ENCODE peak calls at places on chromosomes 7 and 10, in six cellular contexts. U is B cell, F is GM04503, L is tibial artery, P is WTC11, D is small intestine. R is an unnamed sample.

GRCh38 chr7:115779561-115779960 is 251.0 kb downstream of the TFEC start:
- DNase-seq in U (no peak), F (no peak), L (no peak), P (no peak), D (no peak), R (peak; percentile 22)

GRCh38 chr7:33395340-33395739 is 266.0 kb downstream of the BBS9 start:
- DNase-seq in U (no peak), F (no peak), L (no peak), P (no peak), D (no peak), R (no peak)

GRCh38 chr10:104150206-104150605 is 28.2 kb downstream of the SFR1 start:
- DNase-seq in U (no peak), F (no peak), L (no peak), P (no peak), D (no peak), R (no peak)

GRCh38 chr10:5196613-5197234 is at the start of gene AKR1C4:
- DNase-seq in U (no peak), F (no peak), L (no peak), P (no peak), D (peak; percentile 67), R (no peak)

GRCh38 chr10:75430000-75430763 is 1.2 kb upstream of the LRMDA start:
- DNase-seq in U (no peak), F (no peak), L (peak; percentile 61), P (peak; percentile 41), D (peak; percentile 56), R (no peak)

GRCh38 chr7:74505426-74506328 is 52.0 kb downstream of the GTF2IRD1 start:
- DNase-seq in U (no peak), F (no peak), L (no peak), P (no peak), D (no peak), R (no peak)

GRCh38 chr7:43456200-43456599 is 126.7 kb upstream of the STK17A start:
- DNase-seq in U (no peak), F (no peak), L (no peak), P (peak; percentile 45), D (no peak), R (no peak)

GRCh38 chr7:88279323-88279722 is 27.4 kb downstream of the STEAP4 start:
- DNase-seq in U (no peak), F (no peak), L (no peak), P (no peak), D (no peak), R (no peak)

GRCh38 chr7:15305002-15305600 is 256.7 kb downstream of the AGMO start:
- DNase-seq in U (no peak), F (no peak), L (peak; percentile 32), P (peak; percentile 48), D (peak; percentile 49), R (peak; percentile 70)

GRCh38 chr7:47807126-47807525 is 141.1 kb downstream of the PKD1L1 start:
- DNase-seq in U (no peak), F (no peak), L (peak; percentile 42), P (no peak), D (no peak), R (no peak)

GRCh38 chr10:129857242-129857960 is 106.7 kb downstream of the EBF3 start:
- DNase-seq in U (no peak), F (no peak), L (no peak), P (no peak), D (no peak), R (no peak)

GRCh38 chr7:142606081-142606480 is 143.2 kb upstream of the PRSS1 start:
- DNase-seq in U (no peak), F (no peak), L (no peak), P (no peak), D (no peak), R (no peak)

GRCh38 chr7:6438427-6438826 is 9.3 kb downstream of the DAGLB start:
- DNase-seq in U (no peak), F (no peak), L (no peak), P (no peak), D (no peak), R (no peak)

GRCh38 chr7:39356531-39356930 is 209.7 kb upstream of the YAE1 start:
- DNase-seq in U (no peak), F (no peak), L (no peak), P (no peak), D (no peak), R (no peak)

GRCh38 chr7:32957326-32958045 is at the start of gene FKBP9:
- DNase-seq in U (no peak), F (peak; percentile 71), L (peak; percentile 77), P (peak; percentile 84), D (peak; percentile 94), R (peak; percentile 97)

GRCh38 chr7:107690611-107691010 is 30.0 kb downstream of the SLC26A4 start:
- DNase-seq in U (no peak), F (no peak), L (no peak), P (no peak), D (no peak), R (peak; percentile 73)

GRCh38 chr7:4882169-4882741 is 1.3 kb downstream of the RADIL start:
- DNase-seq in U (no peak), F (peak; percentile 59), L (peak; percentile 86), P (peak; percentile 44), D (no peak), R (peak; percentile 72)

GRCh38 chr10:5094265-5095205 is at the start of gene AKR1C3:
- DNase-seq in U (no peak), F (no peak), L (no peak), P (no peak), D (peak; percentile 88), R (peak; percentile 71)

GRCh38 chr7:155652156-155653124 is 8.0 kb downstream of the RBM33 start:
- DNase-seq in U (no peak), F (no peak), L (no peak), P (no peak), D (no peak), R (no peak)

GRCh38 chr10:24272374-24272773 is 63.4 kb downstream of the KIAA1217 start:
- DNase-seq in U (no peak), F (no peak), L (no peak), P (no peak), D (no peak), R (peak; percentile 80)

GRCh38 chr7:150801946-150802771 is 1.6 kb downstream of the TMEM176A start:
- DNase-seq in U (no peak), F (no peak), L (no peak), P (no peak), D (no peak), R (no peak)

GRCh38 chr10:8138471-8138870 is 84.0 kb downstream of the GATA3 start:
- DNase-seq in U (no peak), F (no peak), L (no peak), P (no peak), D (no peak), R (peak; percentile 81)

GRCh38 chr10:97659589-97659988 is 19.1 kb downstream of the PI4K2A start:
- DNase-seq in U (no peak), F (no peak), L (no peak), P (no peak), D (no peak), R (no peak)

GRCh38 chr7:138151731-138152577 is 75.7 kb downstream of the AKR1D1 start:
- DNase-seq in U (no peak), F (no peak), L (no peak), P (no peak), D (no peak), R (no peak)

GRCh38 chr10:117681104-117681503 is 138.6 kb downstream of the EMX2 start:
- DNase-seq in U (no peak), F (no peak), L (no peak), P (no peak), D (no peak), R (no peak)

GRCh38 chr7:70805360-70805759 is 326.6 kb upstream of the GALNT17 start:
- DNase-seq in U (no peak), F (no peak), L (no peak), P (no peak), D (no peak), R (peak; percentile 18)

GRCh38 chr7:32164341-32164996 is 94.3 kb upstream of the PDE1C start:
- DNase-seq in U (no peak), F (no peak), L (no peak), P (peak; percentile 28), D (peak; percentile 46), R (peak; percentile 87)

GRCh38 chr7:19470031-19470430 is 238.8 kb downstream of the POLR1F start:
- DNase-seq in U (no peak), F (no peak), L (no peak), P (no peak), D (no peak), R (no peak)